ENCODE peak calls at places on chromosome 1, in nine cellular contexts. F is effector CD4-positive, alpha-beta T cell; Q is HCT116; W is Right ventricle myocardium inferior; P is body of pancreas; Z is Right ventricle myocardium superior; A is aorta; T is AG04450; D is amniotic epithelial cell. V is an unnamed sample.

GRCh38 chr1:74375376-74375775 is 137.0 kb downstream of the LRRC53 start:
- DNase-seq in Q (no peak), W (no peak), Z (no peak), D (peak), T (no peak), P (no peak), A (no peak), F (no peak), V (no peak)

GRCh38 chr1:210369425-210369824 is 40.7 kb downstream of the HHAT start:
- DNase-seq in F (no peak), T (no peak), W (no peak), P (no peak), D (no peak), A (no peak), Q (no peak), Z (no peak), V (no peak)

GRCh38 chr1:21966247-21967000 is 10.4 kb upstream of the CELA3B start:
- DNase-seq in D (peak), W (no peak), Q (no peak), T (no peak), P (no peak), A (peak), F (no peak), Z (no peak), V (no peak)

GRCh38 chr1:234881893-234882771 is 246.5 kb downstream of the TOMM20 start:
- DNase-seq in W (no peak), T (no peak), A (peak), Q (no peak), P (no peak), D (no peak), F (no peak), Z (no peak), V (peak)

GRCh38 chr1:54403808-54404261 is 2.4 kb downstream of the SSBP3 start:
- DNase-seq in T (peak), F (no peak), Q (no peak), D (peak), Z (no peak), A (no peak), W (no peak), P (no peak), V (no peak)

GRCh38 chr1:232225336-232226131 is 404.4 kb downstream of the SIPA1L2 start:
- DNase-seq in P (no peak), W (no peak), A (no peak), F (no peak), T (no peak), Q (no peak), Z (no peak), D (no peak), V (no peak)

GRCh38 chr1:201409440-201409839 is 10.3 kb upstream of the LAD1 start:
- DNase-seq in W (no peak), Q (no peak), A (no peak), F (no peak), T (no peak), Z (no peak), P (no peak), D (peak), V (no peak)

GRCh38 chr1:2098301-2098698 is 48.1 kb downstream of the PRKCZ start:
- DNase-seq in Z (peak), W (peak), F (no peak), D (no peak), T (no peak), A (no peak), Q (no peak), P (no peak), V (no peak)

GRCh38 chr1:98949606-98950005 is 55.1 kb downstream of the PLPPR5 start:
- DNase-seq in D (no peak), Q (no peak), Z (no peak), P (no peak), F (no peak), W (no peak), T (no peak), A (no peak), V (no peak)

GRCh38 chr1:219312967-219313366 is 139.3 kb downstream of the LYPLAL1 start:
- DNase-seq in F (no peak), P (no peak), A (no peak), Q (no peak), T (no peak), Z (no peak), D (peak), W (no peak), V (no peak)